ENCODE peak calls at places on chromosomes 3 and 15, in ten cellular contexts. K is psoas muscle; H is Panc1; G is activated CD8-positive, alpha-beta T cell treated with anti-CD3 and anti-CD28 coated beads for 36 hours; Z is AG10803; X is Peyer's patch; O is upper lobe of right lung; Y is WERI-Rb-1; C is cardiac fibroblast; B is fibroblast of lung. M is an unnamed sample.
A peak's percentile ranks its signal among the peaks of the same experiment; 100 is the strongest.

GRCh38 chr15:91192285-91193058 is 92.4 kb downstream of the SV2B start:
- DNase-seq in K (no peak), X (no peak), Y (no peak), C (no peak), G (no peak), H (no peak), Z (no peak), O (no peak), B (no peak), M (no peak)

GRCh38 chr3:51362476-51362875 is 22.6 kb upstream of the MANF start:
- DNase-seq in Z (no peak), B (no peak), H (no peak), O (no peak), X (peak; percentile 18), C (no peak), Y (no peak), K (no peak), G (no peak), M (no peak)

GRCh38 chr3:147422934-147423599 is 13.9 kb downstream of the ZIC1 start:
- DNase-seq in Z (no peak), O (no peak), H (no peak), C (no peak), Y (peak; percentile 67), B (no peak), G (no peak), K (no peak), X (no peak), M (peak; percentile 78)

GRCh38 chr15:45587861-45588170 is 637 bp downstream of the BLOC1S6 start:
- DNase-seq in Z (no peak), C (no peak), Y (no peak), K (no peak), H (no peak), G (no peak), O (no peak), X (no peak), B (no peak), M (no peak)

GRCh38 chr15:68765602-68766368 is 54.9 kb downstream of the ANP32A start:
- DNase-seq in K (no peak), H (no peak), Z (no peak), G (no peak), C (no peak), X (no peak), Y (no peak), B (no peak), O (no peak), M (no peak)

GRCh38 chr3:177050466-177051237 is 146.6 kb downstream of the TBL1XR1 start:
- DNase-seq in C (peak; percentile 70), O (no peak), K (no peak), Z (peak; percentile 50), G (no peak), H (peak; percentile 30), B (peak; percentile 61), X (no peak), Y (no peak), M (peak; percentile 25)

GRCh38 chr3:127780536-127781400 is 41.5 kb downstream of the MGLL start:
- DNase-seq in G (no peak), O (no peak), C (no peak), B (no peak), Y (no peak), H (no peak), K (no peak), X (no peak), Z (peak; percentile 50), M (no peak)

GRCh38 chr3:155335955-155336354 is 42.5 kb upstream of the STRIT1 start:
- DNase-seq in Z (no peak), B (no peak), H (no peak), C (no peak), G (no peak), Y (no peak), K (no peak), O (no peak), X (no peak), M (no peak)

DNA sequence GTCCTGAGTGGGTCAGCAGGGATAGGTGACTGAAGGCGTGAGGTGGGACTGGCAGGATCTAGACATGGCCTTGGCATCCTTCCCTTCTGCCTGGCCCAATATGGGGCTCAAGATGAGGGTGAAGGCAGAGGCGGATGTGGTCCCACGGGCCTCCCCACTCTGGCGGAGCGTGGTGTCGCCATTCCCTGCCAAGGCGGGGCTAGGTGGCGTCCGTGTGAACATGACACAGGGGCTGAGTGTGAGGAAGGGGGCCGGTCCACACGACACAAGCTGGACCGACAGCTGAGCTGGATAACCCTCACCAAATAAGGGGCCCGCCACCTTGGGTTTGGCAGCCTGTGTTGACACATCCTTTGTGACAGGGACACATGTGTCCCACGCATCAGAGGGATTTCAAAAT is 43.1 kb downstream of the ZNF710 start:
- DNase-seq in Y (no peak), Z (no peak), H (no peak), G (no peak), X (no peak), B (no peak), K (peak; percentile 28), C (no peak), O (no peak), M (no peak)
- TF ChIP-seq CTCF in Y (no peak), Z (no peak), H (no peak), G (no peak), X (no peak), B (no peak), K (no peak), C (no peak), O (no peak), M (no peak)

GRCh38 chr3:144638009-144638408 is 666.4 kb downstream of the DIPK2A start:
- DNase-seq in Z (no peak), B (no peak), O (no peak), Y (no peak), H (no peak), X (no peak), C (no peak), G (no peak), K (no peak), M (no peak)

DNA sequence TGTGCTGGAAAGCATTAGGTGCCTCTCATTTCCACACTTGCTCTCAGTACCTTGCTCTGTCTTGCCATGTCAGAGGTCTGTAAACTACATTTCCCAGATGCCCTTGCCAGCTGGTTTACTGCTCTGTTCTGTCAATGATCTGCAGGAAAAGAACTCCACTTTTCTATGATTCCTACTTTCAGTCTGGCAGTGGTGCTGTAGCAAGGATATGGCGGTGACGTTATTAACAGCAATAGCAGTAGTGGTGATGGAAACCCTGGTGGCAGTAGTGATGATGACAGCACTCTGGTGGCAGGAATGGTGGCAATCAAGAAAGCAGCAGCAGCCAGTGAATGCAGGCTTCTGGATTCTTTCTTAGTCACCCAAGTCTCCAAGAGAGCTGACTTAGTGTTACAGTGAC is 665.2 kb downstream of the DIPK2A start:
- DNase-seq in H (no peak), Z (no peak), G (no peak), Y (no peak), C (no peak), K (no peak), B (no peak), X (no peak), O (no peak), M (no peak)
- TF ChIP-seq CTCF in H (no peak), Z (no peak), G (no peak), Y (peak; percentile 19), C (no peak), K (no peak), B (no peak), X (no peak), O (no peak), M (peak; percentile 23)

GRCh38 chr15:70361891-70362290 is 264.2 kb upstream of the TLE3 start:
- DNase-seq in B (no peak), H (no peak), G (no peak), Z (no peak), X (no peak), K (no peak), Y (no peak), O (peak; percentile 46), C (no peak), M (no peak)

GRCh38 chr15:70358871-70359647 is 261.3 kb upstream of the TLE3 start:
- DNase-seq in Y (no peak), B (no peak), H (no peak), G (no peak), X (no peak), K (no peak), O (peak; percentile 53), Z (no peak), C (no peak), M (no peak)

GRCh38 chr15:70362350-70362749 is 264.6 kb upstream of the TLE3 start:
- DNase-seq in G (no peak), C (no peak), H (no peak), K (no peak), X (no peak), O (peak; percentile 26), Y (peak; percentile 59), B (no peak), Z (no peak), M (no peak)

GRCh38 chr15:70361106-70361505 is 263.4 kb upstream of the TLE3 start:
- DNase-seq in Y (no peak), O (no peak), G (no peak), K (no peak), Z (no peak), C (no peak), H (no peak), X (no peak), B (no peak), M (no peak)

GRCh38 chr15:70362911-70363310 is 265.2 kb upstream of the TLE3 start:
- DNase-seq in X (no peak), O (peak; percentile 71), Y (peak; percentile 82), B (peak; percentile 28), H (no peak), C (peak; percentile 66), K (no peak), G (no peak), Z (peak; percentile 24), M (peak; percentile 35)
- TF ChIP-seq CTCF in X (peak; percentile 64), O (peak; percentile 73), Y (peak; percentile 97), B (peak; percentile 75), H (peak; percentile 71), C (peak; percentile 85), K (peak; percentile 60), G (no peak), Z (peak; percentile 70), M (peak; percentile 90)

GRCh38 chr3:101200461-101200860 is 119.9 kb downstream of the IMPG2 start:
- DNase-seq in H (no peak), X (no peak), C (no peak), O (no peak), G (no peak), B (no peak), K (no peak), Z (no peak), Y (no peak), M (no peak)

GRCh38 chr3:101193957-101194356 is 126.4 kb downstream of the IMPG2 start:
- DNase-seq in C (peak; percentile 15), Z (peak; percentile 46), H (no peak), Y (no peak), O (no peak), G (no peak), K (no peak), X (no peak), B (peak; percentile 71), M (peak; percentile 70)

DNA sequence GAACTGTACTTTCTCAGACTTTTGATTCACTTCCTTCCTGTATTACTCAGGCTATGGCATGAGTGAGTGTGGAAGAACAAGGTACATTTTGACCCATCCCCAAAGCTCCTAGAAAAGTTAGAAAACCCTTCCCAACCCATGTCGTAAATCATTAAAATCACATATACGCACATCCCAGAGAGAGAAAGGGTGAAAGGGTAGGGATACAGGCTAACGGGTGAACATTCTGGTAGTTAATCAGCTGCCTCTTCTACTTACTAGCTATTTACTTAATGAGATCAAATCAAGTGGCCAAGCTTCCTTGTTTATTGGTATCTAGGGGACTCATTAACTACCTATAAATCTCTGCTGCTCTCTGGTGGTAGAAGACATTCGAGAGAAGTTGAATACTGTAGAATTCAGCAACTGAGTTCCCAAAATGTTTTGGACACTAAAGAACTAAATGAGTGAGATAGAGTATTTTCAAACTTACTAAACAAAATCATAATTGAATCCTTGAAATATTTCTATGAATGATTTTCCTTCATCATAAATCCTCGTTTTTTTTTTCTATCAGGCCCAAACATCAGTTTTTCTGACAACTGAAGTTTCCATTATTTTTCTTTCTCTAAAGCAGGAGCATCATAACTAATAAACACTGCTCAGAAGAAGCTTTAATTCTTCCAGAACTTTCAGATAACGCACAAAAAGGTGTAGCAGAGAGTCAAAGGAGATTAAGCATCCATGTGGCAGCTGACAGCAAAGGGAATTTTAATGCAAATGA is 124.2 kb downstream of the IMPG2 start:
- DNase-seq in X (no peak), Z (peak; percentile 73), G (no peak), H (peak; percentile 12), K (no peak), O (no peak), Y (no peak), B (peak; percentile 49), C (peak; percentile 78), M (peak; percentile 52)
- TF ChIP-seq CTCF in X (peak; percentile 85), Z (peak; percentile 87), G (peak; percentile 40), H (peak; percentile 59), K (peak; percentile 58), O (peak; percentile 66), Y (no peak), B (peak; percentile 66), C (peak; percentile 67), M (peak; percentile 50)

M was measured in brain microvascular endothelial cell.